ENCODE peak calls at places on chromosomes 5 and 9, in five cellular contexts. S, B, F, V and L are unnamed samples.
A peak's percentile ranks its signal among the peaks of the same experiment; 100 is the strongest.

GRCh38 chr5:42842860-42843641 is 31.4 kb upstream of the SELENOP start:
- DNase-seq in B (no peak), V (peak; percentile 44), F (no peak), S (no peak), L (no peak)

GRCh38 chr5:59562756-59563389 is 330.7 kb downstream of the PDE4D start:
- DNase-seq in V (no peak), F (peak; percentile 61), B (no peak), S (peak; percentile 49), L (peak; percentile 91)

GRCh38 chr9:96187108-96187695 is 114.8 kb downstream of the HSD17B3 start:
- DNase-seq in B (no peak), F (peak; percentile 88), S (peak; percentile 4), V (peak; percentile 25), L (no peak)

GRCh38 chr5:61332891-61333350 is 863 bp downstream of the ZSWIM6 start:
- DNase-seq in V (peak; percentile 49), F (peak; percentile 86), S (peak; percentile 72), B (no peak), L (peak; percentile 70)

GRCh38 chr5:132369471-132370240 is at the start of gene SLC22A5:
- DNase-seq in S (peak; percentile 75), V (peak; percentile 72), F (peak; percentile 87), B (peak; percentile 63), L (peak; percentile 94)

GRCh38 chr5:178376906-178377582 is 144.4 kb upstream of the PHYKPL start:
- DNase-seq in V (no peak), F (no peak), B (no peak), S (no peak), L (no peak)

GRCh38 chr5:57499262-57500050 is 16.8 kb upstream of the ACTBL2 start:
- DNase-seq in B (no peak), F (no peak), S (peak; percentile 81), V (peak; percentile 41), L (peak; percentile 66)

GRCh38 chr9:77224750-77225312 is 47.5 kb downstream of the VPS13A start:
- DNase-seq in V (no peak), F (no peak), B (no peak), S (peak; percentile 49), L (no peak)

GRCh38 chr5:103941554-103941953 is 379.0 kb upstream of the NUDT12 start:
- DNase-seq in S (no peak), V (no peak), F (no peak), B (no peak), L (no peak)

GRCh38 chr5:22316291-22316690 is 536.9 kb downstream of the CDH12 start:
- DNase-seq in B (no peak), F (no peak), S (no peak), V (no peak), L (no peak)

GRCh38 chr9:72592501-72593403 is 71.3 kb downstream of the TMC1 start:
- DNase-seq in F (no peak), V (no peak), S (peak; percentile 70), B (peak; percentile 9), L (peak; percentile 56)

GRCh38 chr9:98317134-98317857 is 61.8 kb upstream of the TBC1D2 start:
- DNase-seq in F (no peak), S (peak; percentile 56), B (no peak), V (no peak), L (no peak)

GRCh38 chr5:143390258-143390657 is 13.2 kb downstream of the NR3C1 start:
- DNase-seq in V (no peak), S (no peak), F (no peak), B (no peak), L (no peak)

GRCh38 chr5:170747851-170748250 is 35.7 kb upstream of the GABRP start:
- DNase-seq in V (no peak), B (peak; percentile 57), S (no peak), F (no peak), L (peak; percentile 91)

GRCh38 chr9:121770415-121771273 is 119.2 kb downstream of the DAB2IP start:
- DNase-seq in F (peak; percentile 28), V (no peak), B (no peak), S (peak; percentile 27), L (no peak)

GRCh38 chr5:67610191-67610912 is 413.8 kb upstream of the CD180 start:
- DNase-seq in V (no peak), S (no peak), B (no peak), F (no peak), L (no peak)

GRCh38 chr9:69660304-69660703 is 11.9 kb downstream of the APBA1 start:
- DNase-seq in F (no peak), V (no peak), S (no peak), B (no peak), L (no peak)

GRCh38 chr5:147819371-147819770 is 12.1 kb downstream of the SPINK1 start:
- DNase-seq in S (no peak), F (no peak), B (no peak), V (no peak), L (no peak)

GRCh38 chr9:36976371-36977030 is 57.6 kb downstream of the PAX5 start:
- DNase-seq in V (no peak), B (no peak), S (peak; percentile 96), F (no peak), L (peak; percentile 36)

GRCh38 chr9:118104385-118104784 is 400.2 kb downstream of the TLR4 start:
- DNase-seq in S (no peak), B (no peak), V (no peak), F (no peak), L (no peak)

GRCh38 chr5:149024978-149025377 is 37.9 kb downstream of the SH3TC2 start:
- DNase-seq in B (no peak), S (no peak), V (no peak), F (no peak), L (no peak)

GRCh38 chr9:8660383-8660782 is 860.8 kb upstream of the DMAC1 start:
- DNase-seq in V (peak; percentile 42), F (no peak), B (no peak), S (no peak), L (no peak)

GRCh38 chr9:99565203-99565602 is 256.5 kb upstream of the NR4A3 start:
- DNase-seq in F (no peak), S (no peak), V (no peak), B (no peak), L (no peak)

GRCh38 chr9:15735083-15735974 is 182.5 kb downstream of the CCDC171 start:
- DNase-seq in S (peak; percentile 92), B (no peak), V (no peak), F (no peak), L (no peak)

GRCh38 chr5:176679365-176680225 is 32.3 kb downstream of the TSPAN17 start:
- DNase-seq in F (no peak), S (no peak), B (no peak), V (no peak), L (no peak)
- TF ChIP-seq CTCF in F (no peak), S (no peak), B (no peak), V (no peak), L (peak; percentile 43)

GRCh38 chr5:53019320-53019719 is 30.2 kb downstream of the ITGA2 start:
- DNase-seq in B (no peak), S (peak; percentile 79), F (no peak), V (no peak), L (no peak)
- TF ChIP-seq CTCF in B (no peak), S (peak; percentile 10), F (no peak), V (no peak), L (no peak)

GRCh38 chr9:126147186-126147585 is 179.4 kb upstream of the MVB12B start:
- DNase-seq in S (no peak), B (no peak), F (no peak), V (no peak), L (peak; percentile 25)

GRCh38 chr9:126147620-126148522 is 178.8 kb upstream of the MVB12B start:
- DNase-seq in F (no peak), V (no peak), S (no peak), B (no peak), L (peak; percentile 26)

GRCh38 chr9:126144617-126145456 is 181.8 kb upstream of the MVB12B start:
- DNase-seq in B (no peak), V (peak; percentile 13), S (no peak), F (no peak), L (no peak)

GRCh38 chr9:126145887-126146253 is 180.8 kb upstream of the MVB12B start:
- DNase-seq in S (no peak), B (no peak), V (no peak), F (no peak), L (no peak)

DNA sequence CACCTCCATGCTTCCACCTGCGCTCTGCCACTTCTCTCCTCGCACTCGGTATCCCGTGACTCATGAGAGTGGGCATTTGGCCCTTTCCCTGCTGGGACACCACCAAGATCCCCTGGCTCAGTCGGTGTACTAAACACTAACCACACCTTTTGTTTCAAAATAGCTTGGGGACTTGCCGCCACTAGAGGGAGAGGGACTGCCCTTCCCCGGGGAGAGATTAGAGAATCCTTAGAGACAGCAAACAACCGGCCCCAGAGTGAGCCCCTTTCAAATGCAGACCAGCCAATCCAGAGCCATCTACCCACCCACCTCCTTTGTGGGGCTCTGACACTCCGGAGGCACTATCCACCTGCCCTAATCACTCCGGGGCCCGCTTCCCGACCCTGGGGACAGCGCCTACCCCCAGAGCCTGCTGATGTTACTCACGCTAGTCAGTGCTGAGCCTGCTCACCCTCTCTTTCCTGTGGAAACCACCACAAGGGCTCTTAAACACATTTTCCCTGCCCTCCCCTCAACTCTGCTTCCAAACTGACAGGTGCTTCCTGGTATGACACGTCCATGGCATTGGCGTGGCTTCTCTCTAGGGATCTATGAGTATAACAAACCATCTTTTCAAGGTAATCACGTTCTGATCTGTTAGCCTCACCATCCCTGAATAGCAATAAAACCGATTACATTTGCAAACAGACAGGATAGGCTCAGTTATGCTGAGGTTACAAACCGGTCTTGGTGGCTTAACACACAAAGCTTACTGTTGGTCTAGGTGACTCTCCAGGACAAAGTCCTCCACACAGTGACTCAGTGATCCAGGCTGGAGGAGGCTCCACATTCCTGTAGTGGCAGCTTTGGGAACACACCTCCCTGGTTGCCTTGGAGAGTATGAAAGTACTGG is 180.1 kb upstream of the MVB12B start:
- DNase-seq in S (peak; percentile 36), F (no peak), B (peak; percentile 42), V (peak; percentile 13), L (peak; percentile 92)
- TF ChIP-seq CTCF in S (peak; percentile 63), F (no peak), B (peak; percentile 66), V (no peak), L (peak; percentile 87)

GRCh38 chr9:71223953-71224538 is 102.6 kb upstream of the TRPM3 start:
- DNase-seq in S (no peak), V (no peak), B (no peak), F (no peak), L (peak; percentile 90)
- TF ChIP-seq CTCF in S (no peak), V (no peak), B (no peak), F (no peak), L (peak; percentile 64)

GRCh38 chr9:7093040-7093439 is 335.3 kb downstream of the KDM4C start:
- DNase-seq in B (no peak), V (no peak), F (no peak), S (no peak), L (no peak)

GRCh38 chr9:7097040-7097715 is 339.4 kb downstream of the KDM4C start:
- DNase-seq in V (no peak), B (no peak), S (peak; percentile 49), F (no peak), L (no peak)

GRCh38 chr9:7094576-7094975 is 336.8 kb downstream of the KDM4C start:
- DNase-seq in F (no peak), V (no peak), B (no peak), S (no peak), L (no peak)

GRCh38 chr9:7095054-7095453 is 337.3 kb downstream of the KDM4C start:
- DNase-seq in B (no peak), F (no peak), V (no peak), S (no peak), L (no peak)

GRCh38 chr9:7094052-7094451 is 336.3 kb downstream of the KDM4C start:
- DNase-seq in F (no peak), V (peak; percentile 37), S (peak; percentile 37), B (no peak), L (peak; percentile 71)
- TF ChIP-seq CTCF in F (peak; percentile 15), V (peak; percentile 24), S (peak; percentile 50), B (peak; percentile 58), L (peak; percentile 82)